ENCODE peak calls at places on chromosomes 3 and 15, in four cellular contexts. X is GM12891, D is GM12878, V is K562. J is an unnamed sample.

GRCh38 chr3:121477589-121477988 is 68.2 kb downstream of the POLQ start:
- DNase-seq in X (no peak), D (no peak), V (no peak), J (no peak)

GRCh38 chr15:45100884-45101622 is 12.9 kb downstream of the DUOX2 start:
- DNase-seq in X (no peak), D (no peak), V (no peak), J (no peak)

GRCh38 chr15:38868326-38869114 is 303.9 kb upstream of the RASGRP1 start:
- DNase-seq in X (no peak), D (no peak), V (no peak), J (no peak)

GRCh38 chr15:93420050-93420452 is 331.0 kb upstream of the RGMA start:
- DNase-seq in X (no peak), D (no peak), V (no peak), J (no peak)

GRCh38 chr3:16906679-16907078 is 21.9 kb downstream of the PLCL2 start:
- DNase-seq in X (no peak), D (no peak), V (peak), J (no peak)

GRCh38 chr3:23810342-23811116 is 4.8 kb downstream of the UBE2E1 start:
- DNase-seq in X (peak), D (no peak), V (peak), J (no peak)

GRCh38 chr15:36029606-36030005 is 483.6 kb upstream of the DPH6 start:
- DNase-seq in X (no peak), D (no peak), V (no peak), J (no peak)

GRCh38 chr3:55522077-55522476 is 35.0 kb upstream of the WNT5A start:
- DNase-seq in X (no peak), D (no peak), V (no peak), J (no peak)

GRCh38 chr3:143243686-143244085 is 124.1 kb downstream of the CHST2 start:
- DNase-seq in X (no peak), D (no peak), V (no peak), J (no peak)

GRCh38 chr15:66041276-66041675 is 172.0 kb downstream of the RAB11A start:
- DNase-seq in X (no peak), D (no peak), V (no peak), J (no peak)

GRCh38 chr15:82572986-82573385 is 32.7 kb upstream of the RPS17 start:
- DNase-seq in X (no peak), D (no peak), V (peak), J (no peak)

GRCh38 chr15:34365836-34366235 is 1.2 kb downstream of the LPCAT4 start:
- DNase-seq in X (no peak), D (no peak), V (no peak), J (no peak)

GRCh38 chr3:113556556-113557335 is 24.4 kb downstream of the SIDT1 start:
- DNase-seq in X (no peak), D (no peak), V (no peak), J (no peak)

GRCh38 chr15:42548258-42549051 is at the start of the genes HAUS2 and LRRC57:
- DNase-seq in X (peak), D (peak), V (peak), J (peak)

GRCh38 chr3:187765342-187765741 is 20.1 kb upstream of the BCL6 start:
- DNase-seq in X (no peak), D (no peak), V (no peak), J (no peak)

GRCh38 chr3:197513953-197514785 is 41.6 kb downstream of the BDH1 start:
- DNase-seq in X (no peak), D (no peak), V (no peak), J (no peak)

GRCh38 chr3:134846084-134846483 is 51.0 kb downstream of the EPHB1 start:
- DNase-seq in X (no peak), D (no peak), V (no peak), J (no peak)
- TF ChIP-seq SPI1 in X (no peak), D (no peak), V (no peak), J (no peak)

DNA sequence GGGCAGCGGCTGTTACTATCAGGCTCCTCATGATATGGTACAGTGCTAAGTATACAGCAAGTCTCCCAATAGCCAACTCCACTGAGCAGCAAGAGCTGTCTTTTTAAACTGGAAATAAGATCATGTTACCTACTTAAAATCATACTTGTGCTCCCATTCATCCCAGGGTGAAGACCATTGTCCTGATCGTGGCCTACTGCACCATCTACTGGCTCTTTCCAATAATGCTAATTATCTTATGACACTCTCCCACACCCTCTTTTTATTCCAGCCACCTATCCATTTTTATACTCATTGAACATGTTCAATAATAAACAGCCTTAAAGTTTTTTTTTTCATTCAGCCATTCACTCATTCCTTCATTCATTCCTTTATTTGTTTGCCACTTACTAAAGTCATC is 117.7 kb downstream of the GBE1 start:
- DNase-seq in X (no peak), D (no peak), V (peak), J (no peak)
- TF ChIP-seq SPI1 in X (no peak), D (no peak), V (no peak), J (no peak)

DNA sequence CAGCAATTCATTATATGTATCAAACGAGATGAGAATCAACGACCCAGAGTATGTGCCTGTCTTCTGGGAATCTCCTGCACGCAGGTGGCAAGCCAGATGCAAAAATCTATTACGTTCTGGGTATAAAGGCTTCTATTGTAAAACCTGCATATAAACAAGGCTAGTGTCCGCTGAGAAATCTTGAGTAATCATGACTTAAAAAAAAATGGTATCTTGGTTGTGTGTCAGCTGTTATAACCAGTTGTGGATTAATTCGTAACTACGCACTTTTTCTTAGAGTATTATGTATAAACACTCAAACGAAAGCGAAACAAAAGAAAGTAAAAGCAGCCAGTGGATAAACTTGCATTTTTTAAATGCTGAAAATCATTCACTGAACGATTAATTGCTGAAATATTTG is 509.1 kb downstream of the RSL24D1 start:
- DNase-seq in X (no peak), D (no peak), V (no peak), J (no peak)
- TF ChIP-seq SPI1 in X (no peak), D (no peak), V (no peak), J (no peak)

DNA sequence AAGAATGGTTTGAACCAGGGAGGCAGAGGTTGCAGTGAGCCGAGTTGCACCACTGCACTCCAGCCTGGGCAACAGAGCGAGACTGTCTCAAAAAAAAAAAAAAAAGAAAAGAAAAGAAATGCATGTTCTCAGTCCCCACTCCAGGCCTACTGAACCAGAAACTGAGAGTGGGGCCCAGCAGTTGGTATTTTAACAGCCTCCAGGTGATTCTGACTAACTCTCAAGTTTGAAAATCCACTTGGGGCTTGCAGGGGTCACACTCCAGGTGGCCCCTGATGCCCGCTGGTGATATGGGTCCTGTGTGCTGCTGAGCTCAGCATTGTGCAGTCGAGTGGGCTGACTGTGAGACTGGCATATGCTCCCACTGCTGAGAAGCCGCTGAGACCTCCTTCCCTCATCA is 133.7 kb upstream of the C2CD4B start:
- DNase-seq in X (no peak), D (no peak), V (no peak), J (no peak)
- TF ChIP-seq SPI1 in X (no peak), D (no peak), V (no peak), J (no peak)

DNA sequence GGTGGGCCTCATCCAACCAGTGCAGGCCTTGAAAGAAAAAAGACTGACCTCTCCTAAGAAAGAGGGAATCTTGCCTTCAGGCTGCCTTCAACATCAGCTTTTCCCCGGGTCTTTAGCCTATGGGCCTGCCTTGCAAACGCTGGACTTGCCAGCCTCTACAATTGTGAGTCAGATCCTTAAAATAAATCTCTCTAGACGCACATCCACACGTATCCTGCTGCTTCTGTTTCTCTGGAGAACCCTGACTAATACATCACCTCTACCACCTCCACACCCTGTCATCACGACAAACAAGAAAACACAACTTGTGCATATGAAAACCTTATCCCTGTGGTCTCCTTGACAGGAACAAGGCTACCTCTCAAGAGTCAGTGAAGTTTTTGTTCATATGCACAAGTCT is 11.8 kb downstream of the CYFIP1 start:
- DNase-seq in X (no peak), D (no peak), V (no peak), J (no peak)
- TF ChIP-seq SPI1 in X (no peak), D (no peak), V (no peak), J (no peak)

DNA sequence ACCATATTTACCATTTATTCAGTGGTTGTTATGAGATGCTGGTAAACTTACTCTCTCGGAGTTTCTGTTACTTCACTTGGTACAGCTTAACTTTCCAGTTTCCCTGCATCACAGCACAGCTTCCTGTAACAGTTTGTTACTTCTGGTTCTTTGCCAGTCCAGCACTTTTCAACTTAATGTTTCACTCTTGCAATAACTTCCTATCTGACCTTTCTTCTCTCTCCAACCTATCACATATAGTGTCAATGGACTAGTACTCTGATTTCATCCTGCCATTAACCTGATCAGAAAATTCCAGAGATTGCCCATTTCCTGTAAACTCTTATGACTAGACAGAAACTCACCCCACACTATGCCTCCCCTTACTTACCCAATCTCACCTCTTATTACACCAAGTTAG is 3.9 kb upstream of the ATP11B start:
- DNase-seq in X (no peak), D (no peak), V (no peak), J (no peak)
- TF ChIP-seq SPI1 in X (no peak), D (no peak), V (no peak), J (no peak)